ENCODE peak calls at places on chromosome 2, in seven cellular contexts. One of them, this sample, is unnamed.

GRCh38 chr2:55151721-55152433 is 80.2 kb downstream of the CLHC1 start:
- DNase-seq in GM12878: no peak
- DNase-seq in HCT116: no peak
- DNase-seq in WTC11: no peak
- DNase-seq in K562: no peak
- DNase-seq in HepG2: no peak
- DNase-seq in H1: no peak
- DNase-seq in this sample: no peak

GRCh38 chr2:159890945-159891588 is 93.1 kb upstream of the CD302 start:
- DNase-seq in GM12878: no peak
- DNase-seq in HCT116: no peak
- DNase-seq in WTC11: no peak
- DNase-seq in K562: no peak
- DNase-seq in HepG2: no peak
- DNase-seq in H1: no peak
- DNase-seq in this sample: no peak

GRCh38 chr2:196136151-196136550 is 35.2 kb downstream of the STK17B start:
- DNase-seq in GM12878: no peak
- DNase-seq in HCT116: no peak
- DNase-seq in WTC11: no peak
- DNase-seq in K562: no peak
- DNase-seq in HepG2: no peak
- DNase-seq in H1: no peak
- DNase-seq in this sample: no peak

GRCh38 chr2:172280820-172281454 is 146.4 kb upstream of the ITGA6 start:
- DNase-seq in GM12878: peak; percentile 11
- DNase-seq in HCT116: no peak
- DNase-seq in WTC11: no peak
- DNase-seq in K562: no peak
- DNase-seq in HepG2: no peak
- DNase-seq in H1: no peak
- DNase-seq in this sample: no peak

GRCh38 chr2:231138699-231139098 is 13.9 kb upstream of the HTR2B start:
- DNase-seq in GM12878: no peak
- DNase-seq in HCT116: no peak
- DNase-seq in WTC11: no peak
- DNase-seq in K562: no peak
- DNase-seq in HepG2: no peak
- DNase-seq in H1: no peak
- DNase-seq in this sample: peak; percentile 40

GRCh38 chr2:182649316-182649715 is 66.7 kb upstream of the DNAJC10 start:
- DNase-seq in GM12878: no peak
- DNase-seq in HCT116: peak; percentile 21
- DNase-seq in WTC11: peak; percentile 53
- DNase-seq in K562: peak; percentile 55
- DNase-seq in HepG2: peak; percentile 57
- DNase-seq in H1: no peak
- DNase-seq in this sample: peak; percentile 48

GRCh38 chr2:42010743-42011298 is 37.0 kb upstream of the PKDCC start:
- DNase-seq in GM12878: no peak
- DNase-seq in HCT116: no peak
- DNase-seq in WTC11: no peak
- DNase-seq in K562: no peak
- DNase-seq in HepG2: no peak
- DNase-seq in H1: no peak
- DNase-seq in this sample: no peak

GRCh38 chr2:74497777-74498499 is 1.5 kb downstream of the LBX2 start:
- DNase-seq in GM12878: no peak
- DNase-seq in HCT116: no peak
- DNase-seq in WTC11: peak; percentile 71
- DNase-seq in K562: no peak
- DNase-seq in HepG2: no peak
- DNase-seq in H1: no peak
- DNase-seq in this sample: no peak

GRCh38 chr2:81600088-81600487 is 1295.5 kb upstream of the LRRTM1 start:
- DNase-seq in GM12878: no peak
- DNase-seq in HCT116: no peak
- DNase-seq in WTC11: no peak
- DNase-seq in K562: no peak
- DNase-seq in HepG2: no peak
- DNase-seq in H1: no peak
- DNase-seq in this sample: no peak

GRCh38 chr2:239395524-239395923 is 5.3 kb downstream of the HDAC4 start:
- DNase-seq in GM12878: no peak
- DNase-seq in HCT116: no peak
- DNase-seq in WTC11: no peak
- DNase-seq in K562: no peak
- DNase-seq in HepG2: no peak
- DNase-seq in H1: no peak
- DNase-seq in this sample: no peak

GRCh38 chr2:176188969-176189665 is 649 bp downstream of the HOXD1 start:
- DNase-seq in GM12878: no peak
- DNase-seq in HCT116: no peak
- DNase-seq in WTC11: peak; percentile 59
- DNase-seq in K562: no peak
- DNase-seq in HepG2: no peak
- DNase-seq in H1: no peak
- DNase-seq in this sample: no peak

GRCh38 chr2:234534515-234534914 is 37.6 kb upstream of the ARL4C start:
- DNase-seq in GM12878: no peak
- DNase-seq in HCT116: no peak
- DNase-seq in WTC11: no peak
- DNase-seq in K562: no peak
- DNase-seq in HepG2: no peak
- DNase-seq in H1: no peak
- DNase-seq in this sample: no peak

GRCh38 chr2:232235716-232236115 is 142.8 kb upstream of the ALPP start:
- DNase-seq in GM12878: no peak
- DNase-seq in HCT116: no peak
- DNase-seq in WTC11: peak; percentile 18
- DNase-seq in K562: no peak
- DNase-seq in HepG2: no peak
- DNase-seq in H1: no peak
- DNase-seq in this sample: peak; percentile 24

GRCh38 chr2:43609304-43609883 is 13.6 kb upstream of the THADA start:
- DNase-seq in GM12878: no peak
- DNase-seq in HCT116: peak; percentile 37
- DNase-seq in WTC11: peak; percentile 22
- DNase-seq in K562: peak; percentile 74
- DNase-seq in HepG2: peak; percentile 75
- DNase-seq in H1: no peak
- DNase-seq in this sample: peak; percentile 60

GRCh38 chr2:230694241-230694640 is 18.4 kb upstream of the CAB39 start:
- DNase-seq in GM12878: no peak
- DNase-seq in HCT116: no peak
- DNase-seq in WTC11: no peak
- DNase-seq in K562: no peak
- DNase-seq in HepG2: no peak
- DNase-seq in H1: no peak
- DNase-seq in this sample: no peak

GRCh38 chr2:159243521-159243920 is 43.0 kb downstream of the WDSUB1 start:
- DNase-seq in GM12878: no peak
- DNase-seq in HCT116: no peak
- DNase-seq in WTC11: no peak
- DNase-seq in K562: no peak
- DNase-seq in HepG2: no peak
- DNase-seq in H1: no peak
- DNase-seq in this sample: no peak

GRCh38 chr2:102826904-102827303 is 65.1 kb downstream of the TMEM182 start:
- DNase-seq in GM12878: no peak
- DNase-seq in HCT116: no peak
- DNase-seq in WTC11: no peak
- DNase-seq in K562: peak; percentile 4
- DNase-seq in HepG2: no peak
- DNase-seq in H1: no peak
- DNase-seq in this sample: peak; percentile 60

GRCh38 chr2:79723830-79724229 is 211.0 kb downstream of the CTNNA2 start:
- DNase-seq in GM12878: no peak
- DNase-seq in HCT116: no peak
- DNase-seq in WTC11: no peak
- DNase-seq in K562: no peak
- DNase-seq in HepG2: no peak
- DNase-seq in H1: no peak
- DNase-seq in this sample: no peak

DNA sequence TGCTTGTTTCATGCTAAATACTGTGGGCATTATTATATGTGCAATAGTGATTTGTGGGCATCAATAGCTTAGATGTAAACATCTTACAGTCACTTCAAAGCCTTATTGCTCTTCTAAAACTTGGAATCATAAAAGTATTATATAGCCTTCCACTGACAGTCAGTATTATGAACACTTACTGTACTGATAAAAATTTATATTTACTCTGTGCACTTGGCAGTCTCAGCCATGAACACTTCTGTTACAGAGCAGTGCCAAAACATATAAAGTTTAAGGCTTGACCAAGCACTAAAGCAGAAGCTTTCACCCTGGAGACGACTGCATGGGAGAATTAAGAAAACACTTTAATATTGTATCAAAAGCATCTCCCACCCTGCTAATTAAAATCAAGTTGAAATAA is 751.1 kb downstream of the SATB2 start:
- DNase-seq in GM12878: no peak
- DNase-seq in HCT116: no peak
- DNase-seq in WTC11: no peak
- DNase-seq in K562: no peak
- DNase-seq in HepG2: no peak
- DNase-seq in H1: no peak
- DNase-seq in this sample: no peak
- TF ChIP-seq SP1 in GM12878: no peak
- TF ChIP-seq SP1 in HCT116: no peak
- TF ChIP-seq SP1 in WTC11: no peak
- TF ChIP-seq SP1 in K562: no peak
- TF ChIP-seq SP1 in HepG2: no peak
- TF ChIP-seq SP1 in H1: no peak
- TF ChIP-seq SP1 in this sample: no peak

GRCh38 chr2:39469807-39470206 is 32.7 kb upstream of the MAP4K3 start:
- DNase-seq in GM12878: no peak
- DNase-seq in HCT116: no peak
- DNase-seq in WTC11: no peak
- DNase-seq in K562: peak; percentile 35
- DNase-seq in HepG2: peak; percentile 88
- DNase-seq in H1: no peak
- DNase-seq in this sample: no peak
- TF ChIP-seq SP1 in GM12878: no peak
- TF ChIP-seq SP1 in HCT116: no peak
- TF ChIP-seq SP1 in WTC11: no peak
- TF ChIP-seq SP1 in K562: no peak
- TF ChIP-seq SP1 in HepG2: no peak
- TF ChIP-seq SP1 in H1: no peak
- TF ChIP-seq SP1 in this sample: no peak

GRCh38 chr2:60267122-60267521 is 286.3 kb downstream of the BCL11A start:
- DNase-seq in GM12878: no peak
- DNase-seq in HCT116: no peak
- DNase-seq in WTC11: no peak
- DNase-seq in K562: no peak
- DNase-seq in HepG2: no peak
- DNase-seq in H1: no peak
- DNase-seq in this sample: no peak
- TF ChIP-seq SP1 in GM12878: no peak
- TF ChIP-seq SP1 in HCT116: no peak
- TF ChIP-seq SP1 in WTC11: no peak
- TF ChIP-seq SP1 in K562: no peak
- TF ChIP-seq SP1 in HepG2: no peak
- TF ChIP-seq SP1 in H1: no peak
- TF ChIP-seq SP1 in this sample: no peak

GRCh38 chr2:174083843-174084458 is 118.8 kb upstream of the SP3 start:
- DNase-seq in GM12878: no peak
- DNase-seq in HCT116: no peak
- DNase-seq in WTC11: no peak
- DNase-seq in K562: no peak
- DNase-seq in HepG2: no peak
- DNase-seq in H1: no peak
- DNase-seq in this sample: no peak
- TF ChIP-seq SP1 in GM12878: no peak
- TF ChIP-seq SP1 in HCT116: no peak
- TF ChIP-seq SP1 in WTC11: no peak
- TF ChIP-seq SP1 in K562: no peak
- TF ChIP-seq SP1 in HepG2: no peak
- TF ChIP-seq SP1 in H1: no peak
- TF ChIP-seq SP1 in this sample: no peak

This sample was measured in HEK293T.